ENCODE peak calls at places on chromosome 16, in six cellular contexts. One of them, this sample, is unnamed. For H3K4me1, the result is how much of the 10 kb centered on the place peaks cover.

GRCh38 chr16:648786-649589 is at the start of gene WDR90:
- DNase-seq in H1: no peak
- DNase-seq in H9: peak
- DNase-seq in IMR-90: peak
- DNase-seq in neuronal stem cell: peak
- DNase-seq in mesenchymal stem cell: peak
- DNase-seq in this sample: peak

GRCh38 chr16:14314116-14314515 is 243.0 kb downstream of the MRTFB start:
- DNase-seq in H9: no peak
- DNase-seq in IMR-90: no peak
- DNase-seq in H1: no peak
- DNase-seq in mesenchymal stem cell: no peak
- DNase-seq in neuronal stem cell: no peak
- DNase-seq in this sample: no peak

GRCh38 chr16:1647904-1648303 is 30.2 kb upstream of the JPT2 start:
- DNase-seq in H1: no peak
- DNase-seq in mesenchymal stem cell: no peak
- DNase-seq in neuronal stem cell: no peak
- DNase-seq in IMR-90: no peak
- DNase-seq in H9: no peak
- DNase-seq in this sample: no peak

GRCh38 chr16:54987081-54987480 is 56.4 kb downstream of the IRX5 start:
- DNase-seq in mesenchymal stem cell: no peak
- DNase-seq in H1: no peak
- DNase-seq in neuronal stem cell: peak
- DNase-seq in IMR-90: no peak
- DNase-seq in H9: no peak
- DNase-seq in this sample: no peak

GRCh38 chr16:50695017-50696000 is 1.9 kb downstream of the NOD2 start:
- DNase-seq in mesenchymal stem cell: no peak
- DNase-seq in IMR-90: no peak
- DNase-seq in H1: no peak
- DNase-seq in H9: no peak
- DNase-seq in neuronal stem cell: no peak
- DNase-seq in this sample: no peak

GRCh38 chr16:89633064-89633631 is 19.7 kb downstream of the DPEP1 start:
- DNase-seq in H1: no peak
- DNase-seq in neuronal stem cell: no peak
- DNase-seq in H9: no peak
- DNase-seq in IMR-90: peak
- DNase-seq in mesenchymal stem cell: no peak
- DNase-seq in this sample: no peak

GRCh38 chr16:30054959-30055553 is 10.5 kb upstream of the ALDOA start:
- DNase-seq in IMR-90: no peak
- DNase-seq in neuronal stem cell: no peak
- DNase-seq in mesenchymal stem cell: peak
- DNase-seq in H9: peak
- DNase-seq in H1: no peak
- DNase-seq in this sample: peak

GRCh38 chr16:19690196-19690595 is 27.8 kb downstream of the KNOP1 start:
- DNase-seq in mesenchymal stem cell: peak
- DNase-seq in H9: no peak
- DNase-seq in neuronal stem cell: no peak
- DNase-seq in H1: no peak
- DNase-seq in IMR-90: no peak
- DNase-seq in this sample: peak

GRCh38 chr16:55476625-55477533 is 2.1 kb upstream of the MMP2 start:
- DNase-seq in H9: no peak
- DNase-seq in neuronal stem cell: no peak
- DNase-seq in IMR-90: no peak
- DNase-seq in H1: no peak
- DNase-seq in mesenchymal stem cell: no peak
- DNase-seq in this sample: no peak

GRCh38 chr16:11138769-11139623 is 117.0 kb downstream of the SOCS1 start:
- DNase-seq in IMR-90: peak
- DNase-seq in H1: no peak
- DNase-seq in neuronal stem cell: no peak
- DNase-seq in H9: peak
- DNase-seq in mesenchymal stem cell: peak
- DNase-seq in this sample: peak

GRCh38 chr16:11135167-11135973 is 120.6 kb downstream of the SOCS1 start:
- DNase-seq in mesenchymal stem cell: peak
- DNase-seq in H9: no peak
- DNase-seq in neuronal stem cell: no peak
- DNase-seq in IMR-90: peak
- DNase-seq in H1: no peak
- DNase-seq in this sample: no peak

GRCh38 chr16:11138026-11138768 is 117.8 kb downstream of the SOCS1 start:
- DNase-seq in H9: peak
- DNase-seq in IMR-90: no peak
- DNase-seq in mesenchymal stem cell: peak
- DNase-seq in H1: no peak
- DNase-seq in neuronal stem cell: no peak
- DNase-seq in this sample: no peak

GRCh38 chr16:11134722-11135121 is 121.3 kb downstream of the SOCS1 start:
- DNase-seq in H1: no peak
- DNase-seq in H9: no peak
- DNase-seq in IMR-90: no peak
- DNase-seq in mesenchymal stem cell: no peak
- DNase-seq in neuronal stem cell: no peak
- DNase-seq in this sample: no peak

DNA sequence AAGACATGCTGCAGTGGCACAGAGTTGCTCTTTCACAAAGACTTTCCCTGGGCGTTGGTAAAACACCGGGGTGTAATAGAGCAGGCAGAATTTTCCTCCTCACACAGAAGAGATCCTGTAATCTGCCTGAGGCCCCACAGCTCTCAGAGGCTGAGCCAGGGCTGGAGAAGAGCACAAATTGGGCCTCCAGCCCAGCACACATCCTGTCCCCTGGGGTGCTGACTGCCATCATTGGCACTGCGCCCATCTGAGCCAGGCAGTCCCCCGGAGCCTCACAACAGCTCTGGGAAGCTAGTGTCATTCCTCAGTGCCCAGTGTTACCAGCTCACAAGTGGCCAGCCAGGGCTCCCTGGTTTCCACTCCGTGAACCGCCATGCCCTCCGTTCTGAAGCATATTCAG is 119.4 kb downstream of the SOCS1 start:
- DNase-seq in neuronal stem cell: no peak
- DNase-seq in IMR-90: no peak
- DNase-seq in H9: peak
- DNase-seq in H1: no peak
- DNase-seq in mesenchymal stem cell: peak
- DNase-seq in this sample: no peak
- H3K4me1 ChIP-seq in neuronal stem cell: under half
- H3K4me1 ChIP-seq in IMR-90: under half
- H3K4me1 ChIP-seq in H9: under half
- H3K4me1 ChIP-seq in H1: under half
- H3K4me1 ChIP-seq in mesenchymal stem cell: half or more
- H3K4me1 ChIP-seq in this sample: under half

GRCh38 chr16:15888072-15888976 is at the start of gene CEP20:
- DNase-seq in neuronal stem cell: peak
- DNase-seq in IMR-90: peak
- DNase-seq in H1: peak
- DNase-seq in H9: peak
- DNase-seq in mesenchymal stem cell: peak
- DNase-seq in this sample: peak
- H2BK5ac ChIP-seq in neuronal stem cell: peak
- H2BK5ac ChIP-seq in IMR-90: peak
- H2BK5ac ChIP-seq in H1: peak
- H2BK5ac ChIP-seq in H9: no peak
- H2BK5ac ChIP-seq in mesenchymal stem cell: peak
- H2BK5ac ChIP-seq in this sample: peak

GRCh38 chr16:56999409-57000270 is 10.3 kb downstream of the NLRC5 start:
- DNase-seq in IMR-90: no peak
- DNase-seq in neuronal stem cell: no peak
- DNase-seq in mesenchymal stem cell: peak
- DNase-seq in H9: no peak
- DNase-seq in H1: no peak
- DNase-seq in this sample: no peak

GRCh38 chr16:56997264-56997663 is 7.9 kb downstream of the NLRC5 start:
- DNase-seq in IMR-90: no peak
- DNase-seq in H9: no peak
- DNase-seq in H1: no peak
- DNase-seq in mesenchymal stem cell: no peak
- DNase-seq in neuronal stem cell: no peak
- DNase-seq in this sample: no peak

GRCh38 chr16:56998861-56999260 is 9.5 kb downstream of the NLRC5 start:
- DNase-seq in H1: no peak
- DNase-seq in H9: no peak
- DNase-seq in IMR-90: no peak
- DNase-seq in neuronal stem cell: no peak
- DNase-seq in mesenchymal stem cell: no peak
- DNase-seq in this sample: no peak

GRCh38 chr16:56997931-56998330 is 8.6 kb downstream of the NLRC5 start:
- DNase-seq in IMR-90: no peak
- DNase-seq in H9: no peak
- DNase-seq in neuronal stem cell: no peak
- DNase-seq in H1: no peak
- DNase-seq in mesenchymal stem cell: no peak
- DNase-seq in this sample: no peak

GRCh38 chr16:56998352-56998751 is 9.0 kb downstream of the NLRC5 start:
- DNase-seq in H9: no peak
- DNase-seq in H1: no peak
- DNase-seq in mesenchymal stem cell: no peak
- DNase-seq in IMR-90: no peak
- DNase-seq in neuronal stem cell: no peak
- DNase-seq in this sample: no peak
- H3K4me1 ChIP-seq in H9: under half
- H3K4me1 ChIP-seq in H1: under half
- H3K4me1 ChIP-seq in mesenchymal stem cell: under half
- H3K4me1 ChIP-seq in IMR-90: under half
- H3K4me1 ChIP-seq in neuronal stem cell: under half
- H3K4me1 ChIP-seq in this sample: under half

GRCh38 chr16:86609661-86610060 is 31.3 kb downstream of the FOXL1 start:
- DNase-seq in neuronal stem cell: no peak
- DNase-seq in IMR-90: no peak
- DNase-seq in mesenchymal stem cell: no peak
- DNase-seq in H9: no peak
- DNase-seq in H1: no peak
- DNase-seq in this sample: no peak
- H2BK5ac ChIP-seq in neuronal stem cell: no peak
- H2BK5ac ChIP-seq in IMR-90: peak
- H2BK5ac ChIP-seq in mesenchymal stem cell: peak
- H2BK5ac ChIP-seq in H9: no peak
- H2BK5ac ChIP-seq in H1: peak
- H2BK5ac ChIP-seq in this sample: no peak

GRCh38 chr16:85448557-85449194 is 164.4 kb upstream of the GSE1 start:
- DNase-seq in mesenchymal stem cell: no peak
- DNase-seq in H9: no peak
- DNase-seq in IMR-90: no peak
- DNase-seq in H1: no peak
- DNase-seq in neuronal stem cell: no peak
- DNase-seq in this sample: no peak
- H3K4me1 ChIP-seq in mesenchymal stem cell: under half
- H3K4me1 ChIP-seq in H9: under half
- H3K4me1 ChIP-seq in IMR-90: under half
- H3K4me1 ChIP-seq in H1: under half
- H3K4me1 ChIP-seq in neuronal stem cell: under half
- H3K4me1 ChIP-seq in this sample: under half

GRCh38 chr16:66481943-66482390 is 54.9 kb downstream of the BEAN1 start:
- DNase-seq in IMR-90: no peak
- DNase-seq in H9: no peak
- DNase-seq in mesenchymal stem cell: no peak
- DNase-seq in neuronal stem cell: no peak
- DNase-seq in H1: no peak
- DNase-seq in this sample: no peak

GRCh38 chr16:66478733-66479511 is 51.8 kb downstream of the BEAN1 start:
- DNase-seq in H9: peak
- DNase-seq in IMR-90: peak
- DNase-seq in mesenchymal stem cell: peak
- DNase-seq in neuronal stem cell: no peak
- DNase-seq in H1: peak
- DNase-seq in this sample: peak

GRCh38 chr16:66481081-66481942 is 54.2 kb downstream of the BEAN1 start:
- DNase-seq in mesenchymal stem cell: no peak
- DNase-seq in H9: peak
- DNase-seq in H1: no peak
- DNase-seq in IMR-90: no peak
- DNase-seq in neuronal stem cell: no peak
- DNase-seq in this sample: no peak

GRCh38 chr16:66479661-66480264 is 52.7 kb downstream of the BEAN1 start:
- DNase-seq in H1: no peak
- DNase-seq in neuronal stem cell: no peak
- DNase-seq in H9: peak
- DNase-seq in mesenchymal stem cell: no peak
- DNase-seq in IMR-90: no peak
- DNase-seq in this sample: no peak

GRCh38 chr16:66480265-66481080 is 53.4 kb downstream of the BEAN1 start:
- DNase-seq in IMR-90: no peak
- DNase-seq in H9: peak
- DNase-seq in mesenchymal stem cell: no peak
- DNase-seq in H1: no peak
- DNase-seq in neuronal stem cell: no peak
- DNase-seq in this sample: no peak
- H2BK5ac ChIP-seq in IMR-90: no peak
- H2BK5ac ChIP-seq in H9: no peak
- H2BK5ac ChIP-seq in mesenchymal stem cell: no peak
- H2BK5ac ChIP-seq in H1: no peak
- H2BK5ac ChIP-seq in neuronal stem cell: no peak
- H2BK5ac ChIP-seq in this sample: no peak

DNA sequence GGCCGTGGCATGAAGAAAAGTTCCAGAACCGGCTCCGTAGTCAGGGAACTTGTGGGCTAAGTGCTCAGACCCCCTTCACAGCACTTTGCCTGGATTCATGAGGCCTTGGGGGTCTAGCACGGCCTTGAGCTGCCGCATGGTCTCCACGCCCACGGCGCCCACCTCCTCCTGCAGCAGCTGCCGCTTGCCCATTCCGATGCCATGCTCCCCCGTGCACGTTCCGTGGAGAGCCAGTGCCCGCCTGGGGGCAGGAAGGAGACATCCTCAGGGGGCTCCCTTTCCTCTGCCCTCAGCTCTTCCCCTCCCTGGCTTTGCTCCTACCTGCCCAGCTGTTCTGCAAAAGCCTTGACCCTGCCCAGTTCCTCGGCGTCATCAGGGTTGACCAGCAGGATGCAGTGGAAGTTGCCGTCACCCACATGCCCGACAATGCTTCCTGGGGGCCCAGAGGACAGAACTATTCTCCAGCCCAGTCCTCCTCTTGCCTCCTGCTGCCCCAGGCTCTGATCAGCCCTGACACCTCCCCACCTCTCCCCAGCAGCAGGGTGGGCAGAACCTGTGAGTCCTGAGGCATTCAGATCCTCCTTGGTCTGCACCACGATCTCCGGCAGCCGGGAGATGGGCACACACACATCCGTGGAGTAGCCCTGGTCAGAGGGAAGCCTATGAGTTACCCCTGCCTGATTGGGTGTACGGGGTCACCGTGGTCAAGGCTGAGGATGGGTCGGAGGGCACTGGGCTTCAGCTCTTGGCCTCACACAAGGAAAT is 4.1 kb downstream of the LDHD start:
- DNase-seq in neuronal stem cell: no peak
- DNase-seq in H1: no peak
- DNase-seq in mesenchymal stem cell: no peak
- DNase-seq in IMR-90: no peak
- DNase-seq in H9: no peak
- DNase-seq in this sample: no peak
- H3K4me1 ChIP-seq in neuronal stem cell: under half
- H3K4me1 ChIP-seq in H1: half or more
- H3K4me1 ChIP-seq in mesenchymal stem cell: under half
- H3K4me1 ChIP-seq in IMR-90: under half
- H3K4me1 ChIP-seq in H9: under half
- H3K4me1 ChIP-seq in this sample: under half